ENCODE peak calls at places on chromosomes 4 and X, in six cellular contexts. Q is neural progenitor cell; U is CD4-positive, alpha-beta memory T cell; F is IMR-90; W is brain microvascular endothelial cell; B is hepatocyte. O is an unnamed sample.

GRCh38 chrX:36867143-36867542 is 141.0 kb upstream of the FAM47C start:
- DNase-seq in F (peak; percentile 9), B (peak; percentile 64), Q (peak; percentile 46), W (peak; percentile 0), U (no peak), O (no peak)

GRCh38 chr4:129218897-129219296 is 122.9 kb downstream of the C4orf33 start:
- DNase-seq in F (peak; percentile 1), B (no peak), W (peak; percentile 52), U (no peak), Q (no peak), O (no peak)

GRCh38 chrX:44908198-44908597 is 35.2 kb downstream of the KDM6A start:
- DNase-seq in U (no peak), F (peak; percentile 28), W (no peak), B (no peak), Q (no peak), O (no peak)

GRCh38 chr4:152554742-152555141 is 18.9 kb upstream of the FBXW7 start:
- DNase-seq in W (no peak), F (no peak), B (no peak), U (no peak), Q (no peak), O (no peak)

GRCh38 chr4:79679859-79680258 is 271.8 kb upstream of the GK2 start:
- DNase-seq in W (no peak), B (no peak), Q (no peak), F (no peak), U (no peak), O (no peak)

GRCh38 chr4:137735561-137736104 is 203.3 kb upstream of the PCDH18 start:
- DNase-seq in Q (no peak), U (no peak), B (no peak), F (no peak), W (no peak), O (no peak)

GRCh38 chr4:142977182-142977581 is 131.1 kb upstream of the INPP4B start:
- DNase-seq in Q (no peak), F (no peak), U (no peak), W (no peak), B (no peak), O (no peak)

GRCh38 chrX:31931225-31931624 is 859.4 kb upstream of the FTHL17 start:
- DNase-seq in F (peak; percentile 1), B (no peak), W (peak; percentile 75), Q (peak; percentile 6), U (no peak), O (no peak)

GRCh38 chr4:49217492-49217891 is 231.4 kb downstream of the CWH43 start:
- DNase-seq in W (no peak), B (no peak), F (no peak), U (no peak), Q (no peak), O (no peak)

GRCh38 chrX:154486052-154486395 is 391 bp downstream of the UBL4A start:
- DNase-seq in W (no peak), B (peak; percentile 33), Q (no peak), U (peak; percentile 35), F (no peak), O (no peak)

GRCh38 chrX:53678667-53679066 is 7.9 kb downstream of the HUWE1 start:
- DNase-seq in W (no peak), B (no peak), F (no peak), U (peak; percentile 19), Q (peak; percentile 12), O (no peak)

GRCh38 chr4:131547506-131547981 is 1601.5 kb upstream of the PCDH10 start:
- DNase-seq in W (no peak), F (no peak), B (no peak), U (no peak), Q (no peak), O (no peak)

GRCh38 chr4:143559757-143560147 is 46.2 kb downstream of the SMARCA5 start:
- DNase-seq in F (no peak), Q (no peak), B (peak; percentile 10), W (no peak), U (peak; percentile 9), O (no peak)

GRCh38 chrX:141935645-141936044 is 32.0 kb downstream of the MAGEC1 start:
- DNase-seq in F (no peak), B (no peak), W (no peak), U (no peak), Q (no peak), O (no peak)

GRCh38 chr4:8910822-8911310 is 39.2 kb upstream of the HMX1 start:
- DNase-seq in Q (no peak), F (no peak), W (no peak), B (no peak), U (no peak), O (no peak)

GRCh38 chr4:113604955-113605354 is 156.6 kb downstream of the CAMK2D start:
- DNase-seq in W (peak; percentile 20), B (no peak), F (peak; percentile 64), U (no peak), Q (no peak), O (no peak)

GRCh38 chr4:87093443-87094123 is 126.8 kb downstream of the KLHL8 start:
- DNase-seq in F (peak; percentile 72), Q (peak; percentile 77), B (peak; percentile 65), U (peak; percentile 38), W (peak; percentile 43), O (no peak)

GRCh38 chrX:17697191-17697590 is 40.1 kb upstream of the SCML1 start:
- DNase-seq in F (peak; percentile 15), B (no peak), W (no peak), Q (no peak), U (no peak), O (no peak)

GRCh38 chr4:40990202-40990898 is 224.0 kb downstream of the APBB2 start:
- DNase-seq in Q (no peak), B (no peak), W (peak; percentile 93), U (no peak), F (peak; percentile 97), O (no peak)

GRCh38 chr4:125739760-125740159 is 425.0 kb downstream of the FAT4 start:
- DNase-seq in B (no peak), U (no peak), Q (no peak), W (peak; percentile 40), F (peak; percentile 38), O (no peak)

GRCh38 chr4:16262188-16262587 is 35.9 kb upstream of the TAPT1 start:
- DNase-seq in U (no peak), F (no peak), B (no peak), W (no peak), Q (no peak), O (no peak)

GRCh38 chr4:118774321-118774720 is 61.6 kb downstream of the SEC24D start:
- DNase-seq in B (no peak), F (no peak), W (no peak), Q (no peak), U (no peak), O (no peak)

GRCh38 chr4:53067125-53067802 is 205.1 kb downstream of the RASL11B start:
- DNase-seq in B (no peak), W (no peak), F (no peak), Q (no peak), U (no peak), O (no peak)
- H3K27ac ChIP-seq in B (no peak overlapping the region), W (no peak overlapping the region), F (no peak overlapping the region), Q (no peak overlapping the region), U (no peak overlapping the region), O (no peak overlapping the region)

DNA sequence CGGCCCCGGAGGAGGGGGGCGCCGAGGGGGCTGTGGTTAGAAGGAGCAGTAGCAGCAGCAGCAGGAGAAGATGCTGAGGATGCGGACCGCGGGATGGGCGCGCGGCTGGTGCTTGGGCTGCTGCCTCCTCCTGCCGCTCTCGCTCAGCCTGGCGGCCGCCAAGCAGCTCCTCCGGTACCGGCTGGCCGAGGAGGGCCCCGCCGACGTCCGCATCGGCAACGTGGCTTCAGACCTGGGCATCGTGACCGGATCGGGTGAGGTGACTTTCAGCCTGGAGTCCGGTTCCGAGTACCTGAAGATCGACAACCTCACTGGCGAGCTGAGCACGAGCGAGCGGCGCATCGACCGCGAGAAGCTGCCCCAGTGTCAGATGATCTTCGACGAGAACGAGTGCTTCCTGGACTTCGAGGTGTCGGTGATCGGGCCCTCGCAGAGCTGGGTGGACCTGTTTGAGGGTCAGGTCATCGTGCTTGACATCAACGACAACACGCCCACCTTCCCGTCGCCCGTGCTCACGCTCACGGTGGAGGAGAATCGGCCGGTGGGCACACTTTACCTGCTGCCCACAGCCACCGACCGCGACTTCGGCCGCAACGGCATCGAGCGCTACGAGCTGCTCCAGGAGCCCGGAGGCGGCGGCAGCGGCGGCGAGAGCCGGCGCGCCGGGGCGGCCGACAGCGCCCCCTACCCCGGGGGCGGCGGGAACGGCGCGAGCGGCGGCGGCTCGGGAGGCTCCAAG is 1.4 kb downstream of the PCDH7 start:
- DNase-seq in Q (peak; percentile 83), F (peak; percentile 44), U (no peak), B (peak; percentile 80), W (no peak), O (no peak)
- H3K4me3 ChIP-seq in Q (peak overlapping the region; percentile 73), F (peak overlapping the region; percentile 78), U (no peak overlapping the region), B (peak overlapping the region; percentile 81), W (peak overlapping the region; percentile 73), O (peak overlapping the region; percentile 39)

GRCh38 chr4:13539047-13539720 is 5.1 kb downstream of the NKX3-2 start:
- DNase-seq in W (no peak), Q (peak; percentile 56), U (no peak), F (no peak), B (no peak), O (no peak)

GRCh38 chr4:13541176-13541604 is 3.1 kb downstream of the NKX3-2 start:
- DNase-seq in B (no peak), U (no peak), F (no peak), W (no peak), Q (no peak), O (no peak)

GRCh38 chr4:13539721-13540445 is 4.4 kb downstream of the NKX3-2 start:
- DNase-seq in F (no peak), Q (no peak), W (no peak), U (no peak), B (no peak), O (no peak)

GRCh38 chr4:13541720-13542576 is 2.4 kb downstream of the NKX3-2 start:
- DNase-seq in Q (peak; percentile 69), W (no peak), U (no peak), F (no peak), B (peak; percentile 75), O (peak; percentile 28)

GRCh38 chr4:13540446-13541175 is 3.7 kb downstream of the NKX3-2 start:
- DNase-seq in F (no peak), U (no peak), W (no peak), Q (no peak), B (no peak), O (no peak)
- H3K27me3 ChIP-seq in F (peaks cover 86% of the 10 kb centered on the region), U (peaks cover 73% of the 10 kb centered on the region), W (peaks cover 91% of the 10 kb centered on the region), Q (peaks cover 100% of the 10 kb centered on the region), B (peaks cover 94% of the 10 kb centered on the region), O (peaks cover 11% of the 10 kb centered on the region)

DNA sequence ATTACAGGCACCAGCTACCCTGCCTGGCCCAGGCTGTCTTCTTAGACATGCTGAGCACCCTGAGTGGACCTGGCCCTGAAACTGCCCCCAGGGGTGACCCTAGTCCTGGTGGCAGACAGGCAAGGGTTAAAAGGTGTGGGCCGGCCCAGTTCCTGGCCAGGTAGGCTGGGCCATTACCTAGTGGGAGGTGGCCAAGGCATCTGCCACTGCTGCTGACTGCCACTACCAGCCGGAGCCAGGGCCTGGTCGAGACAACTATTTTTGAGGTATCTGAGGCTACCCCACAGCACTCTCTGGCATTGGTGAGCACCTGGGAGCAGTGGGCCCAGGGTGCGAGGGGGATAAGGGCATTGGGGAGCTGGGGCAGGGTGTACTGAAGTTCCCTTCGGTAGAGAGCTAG is at the start of gene CCDC120:
- DNase-seq in Q (no peak), U (no peak), W (no peak), F (no peak), B (peak; percentile 64), O (peak; percentile 51)
- H3K27ac ChIP-seq in Q (no peak within 1 kb of the TSS), U (no peak within 1 kb of the TSS), W (no peak within 1 kb of the TSS), F (no peak within 1 kb of the TSS), B (peak within 1 kb of the TSS; percentile 93), O (no peak within 1 kb of the TSS)